ENCODE peak calls at places on chromosomes 16 and 17, in six cellular contexts. One of them, this sample, is unnamed.

GRCh38 chr17:15171433-15172047 is 93.6 kb downstream of the PMP22 start:
- DNase-seq in IMR-90: peak; percentile 75
- DNase-seq in effector CD4-positive, alpha-beta T cell: no peak
- DNase-seq in activated T-cell treated with anti-CD3 and anti-CD28 coated beads, Interleukin-2, amount 50 U/mL, for 4 hours: no peak
- DNase-seq in T-helper 1 cell: no peak
- DNase-seq in progenitor cell of endocrine pancreas: peak; percentile 78
- DNase-seq in this sample: peak; percentile 83

GRCh38 chr16:85162478-85163277 is 50.4 kb upstream of the CIBAR2 start:
- DNase-seq in effector CD4-positive, alpha-beta T cell: no peak
- DNase-seq in IMR-90: peak; percentile 91
- DNase-seq in progenitor cell of endocrine pancreas: no peak
- DNase-seq in activated T-cell treated with anti-CD3 and anti-CD28 coated beads, Interleukin-2, amount 50 U/mL, for 4 hours: no peak
- DNase-seq in T-helper 1 cell: no peak
- DNase-seq in this sample: no peak

GRCh38 chr16:84484579-84485254 is 19.7 kb downstream of the MEAK7 start:
- DNase-seq in IMR-90: peak; percentile 74
- DNase-seq in progenitor cell of endocrine pancreas: peak; percentile 47
- DNase-seq in effector CD4-positive, alpha-beta T cell: no peak
- DNase-seq in T-helper 1 cell: no peak
- DNase-seq in activated T-cell treated with anti-CD3 and anti-CD28 coated beads, Interleukin-2, amount 50 U/mL, for 4 hours: no peak
- DNase-seq in this sample: peak; percentile 73

GRCh38 chr16:12998376-12999085 is 97.1 kb downstream of the SHISA9 start:
- DNase-seq in T-helper 1 cell: no peak
- DNase-seq in effector CD4-positive, alpha-beta T cell: no peak
- DNase-seq in activated T-cell treated with anti-CD3 and anti-CD28 coated beads, Interleukin-2, amount 50 U/mL, for 4 hours: no peak
- DNase-seq in progenitor cell of endocrine pancreas: no peak
- DNase-seq in IMR-90: no peak
- DNase-seq in this sample: no peak

GRCh38 chr16:4324479-4324868 is 8.6 kb downstream of the GLIS2 start:
- DNase-seq in activated T-cell treated with anti-CD3 and anti-CD28 coated beads, Interleukin-2, amount 50 U/mL, for 4 hours: no peak
- DNase-seq in IMR-90: no peak
- DNase-seq in T-helper 1 cell: no peak
- DNase-seq in effector CD4-positive, alpha-beta T cell: no peak
- DNase-seq in progenitor cell of endocrine pancreas: no peak
- DNase-seq in this sample: no peak

GRCh38 chr16:8869212-8869987 is 594 bp upstream of the CARHSP1 start:
- DNase-seq in progenitor cell of endocrine pancreas: no peak
- DNase-seq in IMR-90: no peak
- DNase-seq in activated T-cell treated with anti-CD3 and anti-CD28 coated beads, Interleukin-2, amount 50 U/mL, for 4 hours: no peak
- DNase-seq in T-helper 1 cell: no peak
- DNase-seq in effector CD4-positive, alpha-beta T cell: no peak
- DNase-seq in this sample: peak; percentile 68

GRCh38 chr16:83964684-83965443 is 3.2 kb upstream of the NECAB2 start:
- DNase-seq in progenitor cell of endocrine pancreas: no peak
- DNase-seq in IMR-90: no peak
- DNase-seq in activated T-cell treated with anti-CD3 and anti-CD28 coated beads, Interleukin-2, amount 50 U/mL, for 4 hours: no peak
- DNase-seq in effector CD4-positive, alpha-beta T cell: no peak
- DNase-seq in T-helper 1 cell: no peak
- DNase-seq in this sample: no peak

GRCh38 chr16:56479469-56479868 is 28.1 kb downstream of the OGFOD1 start:
- DNase-seq in effector CD4-positive, alpha-beta T cell: no peak
- DNase-seq in T-helper 1 cell: no peak
- DNase-seq in activated T-cell treated with anti-CD3 and anti-CD28 coated beads, Interleukin-2, amount 50 U/mL, for 4 hours: no peak
- DNase-seq in progenitor cell of endocrine pancreas: no peak
- DNase-seq in IMR-90: no peak
- DNase-seq in this sample: peak; percentile 19

GRCh38 chr16:35599429-35600165 is 2140.2 kb downstream of the TP53TG3F start:
- DNase-seq in activated T-cell treated with anti-CD3 and anti-CD28 coated beads, Interleukin-2, amount 50 U/mL, for 4 hours: no peak
- DNase-seq in progenitor cell of endocrine pancreas: no peak
- DNase-seq in effector CD4-positive, alpha-beta T cell: no peak
- DNase-seq in T-helper 1 cell: no peak
- DNase-seq in IMR-90: no peak
- DNase-seq in this sample: no peak

GRCh38 chr16:67389911-67390815 is 3.1 kb downstream of the TPPP3 start:
- DNase-seq in effector CD4-positive, alpha-beta T cell: no peak
- DNase-seq in T-helper 1 cell: no peak
- DNase-seq in activated T-cell treated with anti-CD3 and anti-CD28 coated beads, Interleukin-2, amount 50 U/mL, for 4 hours: no peak
- DNase-seq in IMR-90: no peak
- DNase-seq in progenitor cell of endocrine pancreas: no peak
- DNase-seq in this sample: no peak

GRCh38 chr17:4945944-4946280 is 2.4 kb downstream of the PFN1 start:
- DNase-seq in progenitor cell of endocrine pancreas: no peak
- DNase-seq in IMR-90: no peak
- DNase-seq in effector CD4-positive, alpha-beta T cell: no peak
- DNase-seq in T-helper 1 cell: no peak
- DNase-seq in activated T-cell treated with anti-CD3 and anti-CD28 coated beads, Interleukin-2, amount 50 U/mL, for 4 hours: no peak
- DNase-seq in this sample: no peak

GRCh38 chr17:74950207-74950606 is 14.5 kb downstream of the OTOP3 start:
- DNase-seq in IMR-90: no peak
- DNase-seq in T-helper 1 cell: no peak
- DNase-seq in effector CD4-positive, alpha-beta T cell: no peak
- DNase-seq in activated T-cell treated with anti-CD3 and anti-CD28 coated beads, Interleukin-2, amount 50 U/mL, for 4 hours: no peak
- DNase-seq in progenitor cell of endocrine pancreas: no peak
- DNase-seq in this sample: no peak

GRCh38 chr17:59620518-59621259 is 994 bp downstream of the CLTC start:
- DNase-seq in IMR-90: no peak
- DNase-seq in effector CD4-positive, alpha-beta T cell: peak; percentile 19
- DNase-seq in T-helper 1 cell: peak; percentile 39
- DNase-seq in activated T-cell treated with anti-CD3 and anti-CD28 coated beads, Interleukin-2, amount 50 U/mL, for 4 hours: peak; percentile 32
- DNase-seq in progenitor cell of endocrine pancreas: no peak
- DNase-seq in this sample: peak; percentile 18

GRCh38 chr16:17705847-17706246 is 235.1 kb upstream of the XYLT1 start:
- DNase-seq in activated T-cell treated with anti-CD3 and anti-CD28 coated beads, Interleukin-2, amount 50 U/mL, for 4 hours: no peak
- DNase-seq in effector CD4-positive, alpha-beta T cell: no peak
- DNase-seq in T-helper 1 cell: no peak
- DNase-seq in progenitor cell of endocrine pancreas: no peak
- DNase-seq in IMR-90: no peak
- DNase-seq in this sample: no peak

GRCh38 chr17:74466111-74466784 is at the start of gene CD300A:
- DNase-seq in progenitor cell of endocrine pancreas: no peak
- DNase-seq in effector CD4-positive, alpha-beta T cell: no peak
- DNase-seq in activated T-cell treated with anti-CD3 and anti-CD28 coated beads, Interleukin-2, amount 50 U/mL, for 4 hours: no peak
- DNase-seq in T-helper 1 cell: no peak
- DNase-seq in IMR-90: no peak
- DNase-seq in this sample: peak; percentile 43

GRCh38 chr17:75091855-75092327 is 4.1 kb downstream of the SLC16A5 start:
- DNase-seq in T-helper 1 cell: no peak
- DNase-seq in progenitor cell of endocrine pancreas: no peak
- DNase-seq in activated T-cell treated with anti-CD3 and anti-CD28 coated beads, Interleukin-2, amount 50 U/mL, for 4 hours: no peak
- DNase-seq in effector CD4-positive, alpha-beta T cell: no peak
- DNase-seq in IMR-90: no peak
- DNase-seq in this sample: no peak

GRCh38 chr16:47644661-47645060 is 183.5 kb downstream of the PHKB start:
- DNase-seq in effector CD4-positive, alpha-beta T cell: no peak
- DNase-seq in activated T-cell treated with anti-CD3 and anti-CD28 coated beads, Interleukin-2, amount 50 U/mL, for 4 hours: no peak
- DNase-seq in IMR-90: peak; percentile 25
- DNase-seq in T-helper 1 cell: no peak
- DNase-seq in progenitor cell of endocrine pancreas: no peak
- DNase-seq in this sample: no peak

GRCh38 chr17:61389670-61390478 is 9.8 kb upstream of the TBX2 start:
- DNase-seq in IMR-90: peak; percentile 41
- DNase-seq in effector CD4-positive, alpha-beta T cell: no peak
- DNase-seq in activated T-cell treated with anti-CD3 and anti-CD28 coated beads, Interleukin-2, amount 50 U/mL, for 4 hours: no peak
- DNase-seq in progenitor cell of endocrine pancreas: no peak
- DNase-seq in T-helper 1 cell: no peak
- DNase-seq in this sample: peak; percentile 83

GRCh38 chr17:58402679-58403078 is 14.7 kb downstream of the RNF43 start:
- DNase-seq in progenitor cell of endocrine pancreas: no peak
- DNase-seq in IMR-90: no peak
- DNase-seq in T-helper 1 cell: no peak
- DNase-seq in activated T-cell treated with anti-CD3 and anti-CD28 coated beads, Interleukin-2, amount 50 U/mL, for 4 hours: no peak
- DNase-seq in effector CD4-positive, alpha-beta T cell: no peak
- DNase-seq in this sample: peak; percentile 26

GRCh38 chr16:58628845-58629680 is 563 bp downstream of the CNOT1 start:
- DNase-seq in IMR-90: peak; percentile 8
- DNase-seq in T-helper 1 cell: peak; percentile 48
- DNase-seq in progenitor cell of endocrine pancreas: peak; percentile 16
- DNase-seq in activated T-cell treated with anti-CD3 and anti-CD28 coated beads, Interleukin-2, amount 50 U/mL, for 4 hours: peak; percentile 32
- DNase-seq in effector CD4-positive, alpha-beta T cell: peak; percentile 39
- DNase-seq in this sample: peak; percentile 16

GRCh38 chr17:77423589-77424451 is 283.1 kb downstream of the SEC14L1 start:
- DNase-seq in IMR-90: peak; percentile 98
- DNase-seq in progenitor cell of endocrine pancreas: no peak
- DNase-seq in activated T-cell treated with anti-CD3 and anti-CD28 coated beads, Interleukin-2, amount 50 U/mL, for 4 hours: no peak
- DNase-seq in T-helper 1 cell: no peak
- DNase-seq in effector CD4-positive, alpha-beta T cell: no peak
- DNase-seq in this sample: no peak

GRCh38 chr17:69574257-69575197 is 160.0 kb downstream of the MAP2K6 start:
- DNase-seq in IMR-90: peak; percentile 77
- DNase-seq in effector CD4-positive, alpha-beta T cell: no peak
- DNase-seq in T-helper 1 cell: no peak
- DNase-seq in progenitor cell of endocrine pancreas: no peak
- DNase-seq in activated T-cell treated with anti-CD3 and anti-CD28 coated beads, Interleukin-2, amount 50 U/mL, for 4 hours: no peak
- DNase-seq in this sample: no peak

GRCh38 chr17:48202945-48203344 is 95.4 kb downstream of the SNX11 start:
- DNase-seq in progenitor cell of endocrine pancreas: no peak
- DNase-seq in activated T-cell treated with anti-CD3 and anti-CD28 coated beads, Interleukin-2, amount 50 U/mL, for 4 hours: no peak
- DNase-seq in effector CD4-positive, alpha-beta T cell: no peak
- DNase-seq in T-helper 1 cell: no peak
- DNase-seq in IMR-90: no peak
- DNase-seq in this sample: no peak

GRCh38 chr17:49705254-49705653 is 2.5 kb downstream of the SLC35B1 start:
- DNase-seq in activated T-cell treated with anti-CD3 and anti-CD28 coated beads, Interleukin-2, amount 50 U/mL, for 4 hours: no peak
- DNase-seq in progenitor cell of endocrine pancreas: no peak
- DNase-seq in effector CD4-positive, alpha-beta T cell: no peak
- DNase-seq in T-helper 1 cell: no peak
- DNase-seq in IMR-90: no peak
- DNase-seq in this sample: no peak

GRCh38 chr16:325375-326155 is 27.0 kb downstream of the AXIN1 start:
- DNase-seq in effector CD4-positive, alpha-beta T cell: no peak
- DNase-seq in IMR-90: no peak
- DNase-seq in activated T-cell treated with anti-CD3 and anti-CD28 coated beads, Interleukin-2, amount 50 U/mL, for 4 hours: no peak
- DNase-seq in progenitor cell of endocrine pancreas: no peak
- DNase-seq in T-helper 1 cell: no peak
- DNase-seq in this sample: no peak

GRCh38 chr17:66255112-66255511 is 25.9 kb upstream of the APOH start:
- DNase-seq in effector CD4-positive, alpha-beta T cell: peak; percentile 16
- DNase-seq in IMR-90: peak; percentile 83
- DNase-seq in progenitor cell of endocrine pancreas: no peak
- DNase-seq in T-helper 1 cell: peak; percentile 6
- DNase-seq in activated T-cell treated with anti-CD3 and anti-CD28 coated beads, Interleukin-2, amount 50 U/mL, for 4 hours: peak; percentile 12
- DNase-seq in this sample: no peak

GRCh38 chr16:53434436-53435065 is at the start of gene RBL2:
- DNase-seq in effector CD4-positive, alpha-beta T cell: peak; percentile 70
- DNase-seq in T-helper 1 cell: peak; percentile 75
- DNase-seq in IMR-90: peak; percentile 25
- DNase-seq in activated T-cell treated with anti-CD3 and anti-CD28 coated beads, Interleukin-2, amount 50 U/mL, for 4 hours: peak; percentile 41
- DNase-seq in progenitor cell of endocrine pancreas: peak; percentile 57
- DNase-seq in this sample: peak; percentile 79

GRCh38 chr16:3364774-3365427 is 9.2 kb downstream of the OR2C1 start:
- DNase-seq in T-helper 1 cell: peak; percentile 78
- DNase-seq in IMR-90: peak; percentile 95
- DNase-seq in progenitor cell of endocrine pancreas: no peak
- DNase-seq in effector CD4-positive, alpha-beta T cell: peak; percentile 74
- DNase-seq in activated T-cell treated with anti-CD3 and anti-CD28 coated beads, Interleukin-2, amount 50 U/mL, for 4 hours: peak; percentile 80
- DNase-seq in this sample: peak; percentile 29

GRCh38 chr16:47667956-47668355 is 206.8 kb downstream of the PHKB start:
- DNase-seq in progenitor cell of endocrine pancreas: no peak
- DNase-seq in T-helper 1 cell: no peak
- DNase-seq in activated T-cell treated with anti-CD3 and anti-CD28 coated beads, Interleukin-2, amount 50 U/mL, for 4 hours: no peak
- DNase-seq in effector CD4-positive, alpha-beta T cell: no peak
- DNase-seq in IMR-90: peak; percentile 19
- DNase-seq in this sample: no peak

GRCh38 chr16:83433201-83433600 is 374.6 kb upstream of the HSBP1 start:
- DNase-seq in progenitor cell of endocrine pancreas: no peak
- DNase-seq in activated T-cell treated with anti-CD3 and anti-CD28 coated beads, Interleukin-2, amount 50 U/mL, for 4 hours: no peak
- DNase-seq in T-helper 1 cell: no peak
- DNase-seq in IMR-90: no peak
- DNase-seq in effector CD4-positive, alpha-beta T cell: no peak
- DNase-seq in this sample: no peak

GRCh38 chr17:44527102-44527501 is 23.9 kb upstream of the GPATCH8 start:
- DNase-seq in effector CD4-positive, alpha-beta T cell: no peak
- DNase-seq in activated T-cell treated with anti-CD3 and anti-CD28 coated beads, Interleukin-2, amount 50 U/mL, for 4 hours: no peak
- DNase-seq in IMR-90: no peak
- DNase-seq in T-helper 1 cell: no peak
- DNase-seq in progenitor cell of endocrine pancreas: no peak
- DNase-seq in this sample: no peak

GRCh38 chr17:59002126-59002525 is 104.6 kb downstream of the TRIM37 start:
- DNase-seq in activated T-cell treated with anti-CD3 and anti-CD28 coated beads, Interleukin-2, amount 50 U/mL, for 4 hours: no peak
- DNase-seq in T-helper 1 cell: no peak
- DNase-seq in progenitor cell of endocrine pancreas: no peak
- DNase-seq in IMR-90: no peak
- DNase-seq in effector CD4-positive, alpha-beta T cell: no peak
- DNase-seq in this sample: no peak

GRCh38 chr17:72600934-72601333 is 480.1 kb downstream of the SOX9 start:
- DNase-seq in progenitor cell of endocrine pancreas: no peak
- DNase-seq in IMR-90: peak; percentile 80
- DNase-seq in effector CD4-positive, alpha-beta T cell: no peak
- DNase-seq in activated T-cell treated with anti-CD3 and anti-CD28 coated beads, Interleukin-2, amount 50 U/mL, for 4 hours: no peak
- DNase-seq in T-helper 1 cell: no peak
- DNase-seq in this sample: no peak

GRCh38 chr17:59561042-59561441 is 4.4 kb upstream of the DHX40 start:
- DNase-seq in T-helper 1 cell: no peak
- DNase-seq in activated T-cell treated with anti-CD3 and anti-CD28 coated beads, Interleukin-2, amount 50 U/mL, for 4 hours: no peak
- DNase-seq in effector CD4-positive, alpha-beta T cell: no peak
- DNase-seq in progenitor cell of endocrine pancreas: no peak
- DNase-seq in IMR-90: peak; percentile 3
- DNase-seq in this sample: no peak

GRCh38 chr16:11011326-11011725 is 67.0 kb downstream of the CLEC16A start:
- DNase-seq in IMR-90: no peak
- DNase-seq in activated T-cell treated with anti-CD3 and anti-CD28 coated beads, Interleukin-2, amount 50 U/mL, for 4 hours: no peak
- DNase-seq in progenitor cell of endocrine pancreas: no peak
- DNase-seq in effector CD4-positive, alpha-beta T cell: no peak
- DNase-seq in T-helper 1 cell: no peak
- DNase-seq in this sample: no peak

GRCh38 chr17:49482144-49482817 is 12.8 kb upstream of the NGFR start:
- DNase-seq in progenitor cell of endocrine pancreas: no peak
- DNase-seq in effector CD4-positive, alpha-beta T cell: no peak
- DNase-seq in activated T-cell treated with anti-CD3 and anti-CD28 coated beads, Interleukin-2, amount 50 U/mL, for 4 hours: no peak
- DNase-seq in T-helper 1 cell: no peak
- DNase-seq in IMR-90: peak; percentile 16
- DNase-seq in this sample: no peak

GRCh38 chr16:47018223-47018891 is 44.9 kb upstream of the DNAJA2 start:
- DNase-seq in T-helper 1 cell: peak; percentile 22
- DNase-seq in progenitor cell of endocrine pancreas: peak; percentile 35
- DNase-seq in activated T-cell treated with anti-CD3 and anti-CD28 coated beads, Interleukin-2, amount 50 U/mL, for 4 hours: peak; percentile 22
- DNase-seq in effector CD4-positive, alpha-beta T cell: peak; percentile 9
- DNase-seq in IMR-90: peak; percentile 10
- DNase-seq in this sample: peak; percentile 56

GRCh38 chr17:76547183-76547641 is 7.4 kb downstream of the PRCD start:
- DNase-seq in activated T-cell treated with anti-CD3 and anti-CD28 coated beads, Interleukin-2, amount 50 U/mL, for 4 hours: peak; percentile 59
- DNase-seq in IMR-90: peak; percentile 85
- DNase-seq in effector CD4-positive, alpha-beta T cell: peak; percentile 52
- DNase-seq in T-helper 1 cell: peak; percentile 30
- DNase-seq in progenitor cell of endocrine pancreas: peak; percentile 48
- DNase-seq in this sample: peak; percentile 67

GRCh38 chr17:18219016-18219415 is 6.4 kb upstream of the LLGL1 start:
- DNase-seq in IMR-90: peak; percentile 63
- DNase-seq in effector CD4-positive, alpha-beta T cell: no peak
- DNase-seq in T-helper 1 cell: no peak
- DNase-seq in progenitor cell of endocrine pancreas: no peak
- DNase-seq in activated T-cell treated with anti-CD3 and anti-CD28 coated beads, Interleukin-2, amount 50 U/mL, for 4 hours: no peak
- DNase-seq in this sample: no peak

This sample was measured in WTC11.